ENCODE peak calls at places on chromosomes 5 and 9, in nine cellular contexts. C is IMR-90; V is CD8-positive, alpha-beta T cell; Z is CD8-positive, alpha-beta memory T cell; W is psoas muscle; D is H9; J is lower lobe of right lung; L is tibial artery; I is OCI-LY7. R is an unnamed sample. For H3K4me1, the result is how much of the 10 kb centered on the place peaks cover.

GRCh38 chr5:98513378-98513777 is 260.1 kb upstream of the RGMB start:
- DNase-seq in C (no peak), V (no peak), Z (no peak), W (no peak), D (peak), J (no peak), L (no peak), I (no peak), R (no peak)

GRCh38 chr5:157459715-157460599 is at the start of gene NIPAL4:
- DNase-seq in C (no peak), V (no peak), Z (peak), W (no peak), D (peak), J (no peak), L (no peak), I (no peak), R (no peak)

GRCh38 chr5:110817437-110817836 is 78.6 kb downstream of the SLC25A46 start:
- DNase-seq in C (peak), V (no peak), Z (no peak), W (no peak), D (no peak), J (no peak), L (no peak), I (no peak), R (no peak)

GRCh38 chr9:92605224-92605623 is 64.7 kb downstream of the IPPK start:
- DNase-seq in C (no peak), V (no peak), Z (no peak), W (no peak), D (no peak), J (no peak), L (no peak), I (no peak), R (no peak)

GRCh38 chr5:127320032-127320945 is 29.7 kb downstream of the MEGF10 start:
- DNase-seq in C (no peak), V (no peak), Z (no peak), W (no peak), D (no peak), J (no peak), L (no peak), I (peak), R (no peak)

GRCh38 chr9:90141723-90142122 is 500.9 kb downstream of the DIRAS2 start:
- DNase-seq in C (peak), V (no peak), Z (no peak), W (no peak), D (no peak), J (no peak), L (no peak), I (peak), R (no peak)

GRCh38 chr9:76868897-76869296 is 37.0 kb downstream of the PRUNE2 start:
- DNase-seq in C (no peak), V (no peak), Z (no peak), W (no peak), D (no peak), J (no peak), L (no peak), I (no peak), R (no peak)

GRCh38 chr5:176700239-176700847 is 53.1 kb downstream of the TSPAN17 start:
- DNase-seq in C (no peak), V (no peak), Z (no peak), W (no peak), D (no peak), J (no peak), L (no peak), I (peak), R (no peak)

GRCh38 chr5:34459908-34460307 is 196.2 kb upstream of the RAI14 start:
- DNase-seq in C (no peak), V (no peak), Z (no peak), W (no peak), D (no peak), J (no peak), L (no peak), I (peak), R (no peak)

GRCh38 chr9:32395483-32396216 is 11.2 kb downstream of the ACO1 start:
- DNase-seq in C (peak), V (no peak), Z (no peak), W (peak), D (no peak), J (no peak), L (peak), I (no peak), R (peak)

GRCh38 chr5:35198096-35198495 is 32.2 kb downstream of the PRLR start:
- DNase-seq in C (peak), V (no peak), Z (no peak), W (peak), D (no peak), J (peak), L (peak), I (no peak), R (no peak)

GRCh38 chr9:114034663-114035062 is 43.4 kb downstream of the AMBP start:
- DNase-seq in C (no peak), V (no peak), Z (no peak), W (no peak), D (no peak), J (no peak), L (peak), I (no peak), R (no peak)

GRCh38 chr5:121500262-121500792 is 351.4 kb upstream of the FTMT start:
- DNase-seq in C (no peak), V (no peak), Z (no peak), W (no peak), D (no peak), J (no peak), L (no peak), I (no peak), R (no peak)

GRCh38 chr5:1950708-1951103 is 68.0 kb upstream of the IRX4 start:
- DNase-seq in C (no peak), V (no peak), Z (no peak), W (no peak), D (no peak), J (no peak), L (no peak), I (no peak), R (no peak)

GRCh38 chr9:2291980-2292704 is 277.0 kb downstream of the SMARCA2 start:
- DNase-seq in C (no peak), V (no peak), Z (no peak), W (peak), D (no peak), J (no peak), L (no peak), I (no peak), R (no peak)

GRCh38 chr9:87516222-87516930 is 18.7 kb downstream of the DAPK1 start:
- DNase-seq in C (no peak), V (no peak), Z (no peak), W (peak), D (no peak), J (peak), L (peak), I (no peak), R (peak)

GRCh38 chr5:138725153-138725884 is 27.9 kb upstream of the CTNNA1 start:
- DNase-seq in C (peak), V (no peak), Z (no peak), W (peak), D (peak), J (peak), L (no peak), I (peak), R (no peak)

GRCh38 chr5:89606901-89607554 is 724.0 kb upstream of the MEF2C start:
- DNase-seq in C (no peak), V (no peak), Z (no peak), W (no peak), D (no peak), J (no peak), L (no peak), I (no peak), R (no peak)

GRCh38 chr9:79955300-79955699 is 383.5 kb downstream of the TLE4 start:
- DNase-seq in C (no peak), V (no peak), Z (no peak), W (no peak), D (no peak), J (no peak), L (no peak), I (peak), R (no peak)

GRCh38 chr5:42628821-42629220 is 127.8 kb upstream of the CCDC152 start:
- DNase-seq in C (no peak), V (no peak), Z (no peak), W (no peak), D (no peak), J (no peak), L (no peak), I (no peak), R (no peak)

GRCh38 chr5:152634596-152634995 is 229.5 kb upstream of the NMUR2 start:
- DNase-seq in C (no peak), V (no peak), Z (no peak), W (no peak), D (no peak), J (no peak), L (no peak), I (no peak), R (no peak)

GRCh38 chr5:125326114-125326513 is 579.7 kb upstream of the ZNF608 start:
- DNase-seq in C (peak), V (no peak), Z (no peak), W (peak), D (no peak), J (no peak), L (no peak), I (no peak), R (peak)

GRCh38 chr9:74644015-74644414 is 146.9 kb downstream of the RORB start:
- DNase-seq in C (no peak), V (no peak), Z (no peak), W (no peak), D (no peak), J (no peak), L (no peak), I (no peak), R (no peak)

GRCh38 chr5:99320461-99320860 is 391.7 kb upstream of the CHD1 start:
- DNase-seq in C (no peak), V (no peak), Z (no peak), W (no peak), D (peak), J (no peak), L (no peak), I (no peak), R (no peak)

GRCh38 chr9:133050142-133050541 is 11.6 kb upstream of the CEL start:
- DNase-seq in C (peak), V (no peak), Z (no peak), W (no peak), D (no peak), J (no peak), L (no peak), I (no peak), R (no peak)

GRCh38 chr9:35935755-35936509 is 22.0 kb downstream of the OR2S2 start:
- DNase-seq in C (peak), V (no peak), Z (no peak), W (no peak), D (no peak), J (no peak), L (no peak), I (no peak), R (no peak)

GRCh38 chr5:33195431-33196128 is 245.2 kb upstream of the TARS1 start:
- DNase-seq in C (peak), V (no peak), Z (no peak), W (no peak), D (no peak), J (no peak), L (no peak), I (no peak), R (no peak)

GRCh38 chr5:57666582-57666981 is 184.0 kb upstream of the ACTBL2 start:
- DNase-seq in C (peak), V (no peak), Z (no peak), W (no peak), D (no peak), J (no peak), L (no peak), I (no peak), R (no peak)

GRCh38 chr9:109087795-109088194 is 32.0 kb downstream of the TMEM245 start:
- DNase-seq in C (no peak), V (no peak), Z (no peak), W (no peak), D (no peak), J (no peak), L (no peak), I (no peak), R (no peak)

DNA sequence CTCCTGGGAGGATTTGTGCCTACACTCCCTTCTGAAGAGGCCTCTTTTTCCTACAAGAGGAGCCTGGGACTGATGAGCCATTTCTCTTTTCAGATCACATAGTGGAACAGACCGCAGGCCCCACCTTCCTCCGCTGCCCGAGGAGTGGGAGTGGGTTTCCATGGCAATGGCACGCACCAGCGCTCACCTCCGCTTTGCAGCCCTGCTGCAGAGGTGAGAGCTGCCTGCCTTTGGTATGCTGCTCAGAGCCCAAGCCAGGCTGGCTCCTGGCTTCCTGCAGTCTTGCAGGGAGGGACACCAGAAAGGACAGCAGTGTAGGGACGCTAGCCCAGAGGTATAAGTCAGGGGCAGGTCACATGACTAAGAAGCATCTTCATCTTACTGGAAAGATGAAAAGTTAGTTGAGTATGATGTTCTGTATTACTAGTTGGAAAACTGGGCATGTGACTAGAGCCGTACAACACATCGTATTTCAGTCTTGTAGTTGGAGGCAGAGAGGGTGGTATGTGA is 12.4 kb downstream of the PTTG1 start:
- DNase-seq in C (no peak), V (no peak), Z (no peak), W (no peak), D (peak), J (peak), L (no peak), I (peak), R (no peak)
- H3K4me1 ChIP-seq in C (under half), V (under half), Z (under half), W (under half), D (under half), J (under half), L (under half), I (half or more), R (under half)

GRCh38 chr9:37942616-37943328 is 38.8 kb upstream of the SLC25A51 start:
- DNase-seq in C (no peak), V (no peak), Z (no peak), W (no peak), D (no peak), J (peak), L (no peak), I (no peak), R (no peak)
- H3K4me1 ChIP-seq in C (half or more), V (under half), Z (under half), W (under half), D (under half), J (half or more), L (half or more), I (under half), R (under half)

GRCh38 chr9:134422301-134422700 is 96.0 kb downstream of the RXRA start:
- DNase-seq in C (no peak), V (no peak), Z (no peak), W (peak), D (no peak), J (peak), L (no peak), I (no peak), R (no peak)
- H3K4me1 ChIP-seq in C (under half), V (under half), Z (under half), W (under half), D (under half), J (under half), L (under half), I (under half), R (half or more)

GRCh38 chr9:129696803-129697110 is 31.3 kb downstream of the PRRX2 start:
- DNase-seq in C (no peak), V (no peak), Z (no peak), W (no peak), D (no peak), J (no peak), L (no peak), I (no peak), R (no peak)

GRCh38 chr9:129695870-129696269 is 30.4 kb downstream of the PRRX2 start:
- DNase-seq in C (no peak), V (no peak), Z (no peak), W (no peak), D (no peak), J (no peak), L (no peak), I (no peak), R (no peak)

GRCh38 chr9:129692534-129692933 is 27.1 kb downstream of the PRRX2 start:
- DNase-seq in C (no peak), V (no peak), Z (no peak), W (no peak), D (no peak), J (no peak), L (no peak), I (no peak), R (no peak)

GRCh38 chr9:129694265-129694664 is 28.8 kb downstream of the PRRX2 start:
- DNase-seq in C (no peak), V (no peak), Z (no peak), W (no peak), D (no peak), J (no peak), L (peak), I (no peak), R (no peak)

GRCh38 chr9:129693741-129694140 is 28.3 kb downstream of the PRRX2 start:
- DNase-seq in C (no peak), V (no peak), Z (no peak), W (no peak), D (no peak), J (no peak), L (no peak), I (no peak), R (no peak)
- H3K4me1 ChIP-seq in C (under half), V (under half), Z (under half), W (under half), D (under half), J (under half), L (half or more), I (under half), R (under half)

DNA sequence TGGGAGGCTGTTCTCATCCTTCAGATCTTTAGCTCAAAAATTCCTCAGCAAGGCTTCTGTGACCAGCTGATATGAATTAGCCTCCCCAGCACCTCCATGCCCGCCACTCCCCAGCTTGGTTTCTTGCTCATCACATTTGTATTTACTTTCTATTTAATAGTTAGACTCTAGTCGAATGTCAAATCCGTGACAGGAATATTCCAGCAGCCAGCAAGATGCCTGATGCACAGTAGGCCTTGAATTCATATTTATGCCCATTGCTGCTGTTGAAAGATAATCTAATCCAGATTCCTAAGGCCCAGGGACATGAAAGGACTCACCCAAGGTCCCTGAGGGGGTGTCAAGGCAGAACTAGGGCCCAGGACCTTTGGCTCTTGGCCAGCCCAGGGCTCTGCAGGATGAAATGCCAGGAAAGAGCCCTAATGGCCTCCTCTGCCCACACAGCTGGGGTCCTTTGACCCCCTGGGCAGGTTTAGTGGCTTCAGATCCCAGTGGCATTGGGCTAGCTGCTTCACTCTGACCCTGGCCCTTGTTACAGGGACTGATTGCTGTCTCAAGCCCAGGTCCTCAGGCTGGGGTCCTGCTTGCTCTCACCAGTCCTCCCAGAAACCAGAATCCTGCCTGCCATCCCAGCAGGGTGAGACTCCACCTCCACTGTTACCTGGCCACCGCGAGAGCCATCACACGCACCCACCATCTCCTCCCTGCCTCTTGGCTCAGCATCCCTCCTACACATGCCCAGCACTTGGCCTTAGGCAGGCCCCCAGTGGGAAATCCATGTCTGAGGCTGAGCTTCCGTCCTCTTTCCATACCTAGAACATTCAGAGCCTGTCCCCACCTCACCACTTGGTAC is 7.3 kb downstream of the CSF1R start:
- DNase-seq in C (no peak), V (no peak), Z (no peak), W (no peak), D (no peak), J (no peak), L (no peak), I (no peak), R (no peak)
- H3K4me1 ChIP-seq in C (under half), V (under half), Z (under half), W (under half), D (under half), J (under half), L (under half), I (under half), R (under half)

GRCh38 chr9:110155744-110156143 is 52.2 kb downstream of the C9orf152 start:
- DNase-seq in C (no peak), V (no peak), Z (no peak), W (no peak), D (no peak), J (no peak), L (no peak), I (no peak), R (no peak)

GRCh38 chr9:110153431-110153830 is 54.5 kb downstream of the C9orf152 start:
- DNase-seq in C (no peak), V (no peak), Z (no peak), W (no peak), D (no peak), J (no peak), L (no peak), I (no peak), R (no peak)

GRCh38 chr9:110148868-110149267 is 59.1 kb downstream of the C9orf152 start:
- DNase-seq in C (no peak), V (no peak), Z (no peak), W (no peak), D (no peak), J (no peak), L (no peak), I (peak), R (no peak)

GRCh38 chr9:110156416-110156815 is 51.5 kb downstream of the C9orf152 start:
- DNase-seq in C (no peak), V (no peak), Z (no peak), W (no peak), D (no peak), J (no peak), L (no peak), I (no peak), R (no peak)

DNA sequence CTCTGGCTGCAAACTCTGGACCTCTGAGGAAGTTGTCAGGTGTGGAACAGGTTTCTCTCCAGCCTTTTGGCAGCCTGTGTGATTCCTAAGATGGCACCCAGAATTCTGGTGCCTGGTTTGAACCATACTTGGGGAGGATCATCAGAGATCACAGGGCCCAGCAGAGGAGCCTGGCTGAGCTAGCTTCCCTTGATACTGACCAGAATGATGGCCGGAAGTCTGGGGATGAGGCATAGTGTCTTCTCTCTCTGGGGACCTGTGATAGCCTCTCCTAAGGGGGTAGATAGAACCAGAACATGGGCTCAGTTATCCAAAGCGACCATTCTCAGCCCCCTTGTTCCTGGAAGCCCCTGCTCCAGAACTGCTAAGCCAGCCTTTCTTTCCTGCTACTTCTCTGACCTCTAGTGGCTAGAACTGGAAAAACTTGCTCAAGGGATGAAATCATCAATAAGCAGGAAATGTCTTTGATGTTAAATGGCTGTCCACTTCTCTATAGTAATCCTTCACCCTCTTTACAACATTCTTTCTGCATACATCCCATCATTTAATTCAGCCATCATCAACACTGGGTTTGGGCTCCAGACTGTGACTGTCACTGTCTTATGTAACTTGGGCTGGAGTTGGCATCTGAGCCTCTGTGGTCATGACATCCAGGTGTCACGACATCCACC is 55.1 kb downstream of the C9orf152 start:
- DNase-seq in C (peak), V (no peak), Z (no peak), W (no peak), D (peak), J (no peak), L (no peak), I (peak), R (peak)
- H3K4me1 ChIP-seq in C (under half), V (under half), Z (under half), W (under half), D (under half), J (half or more), L (half or more), I (half or more), R (half or more)

R was measured in tibial nerve.